ENCODE peak calls at places on chromosomes 4 and X, in ten cellular contexts. D is amygdala; B is heart right ventricle; G is lung; U is activated CD4-positive, alpha-beta memory T cell treated with anti-CD3 and anti-CD28 coated beads for 36 hours; Y is H54; W is AG04450; O is MCF 10A; K is nucleus accumbens; L is gastrocnemius medialis. I is an unnamed sample.

GRCh38 chr4:24477919-24478318 is 106.4 kb downstream of the DHX15 start:
- DNase-seq in D (no peak), U (no peak), K (no peak), O (peak), Y (no peak), G (no peak), W (peak), L (no peak), B (peak), I (peak)

GRCh38 chr4:99629962-99630554 is 27.6 kb downstream of the C4orf54 start:
- DNase-seq in D (no peak), Y (no peak), G (no peak), O (no peak), W (no peak), B (no peak), U (no peak), L (no peak), K (no peak), I (no peak)

GRCh38 chr4:42151568-42152506 is 618 bp downstream of the BEND4 start:
- DNase-seq in B (no peak), O (no peak), K (peak), U (peak), W (no peak), L (no peak), D (peak), Y (no peak), G (no peak), I (no peak)

GRCh38 chrX:72576161-72576896 is 3.7 kb upstream of the HDAC8 start:
- DNase-seq in B (no peak), G (no peak), K (no peak), O (peak), W (no peak), L (peak), D (no peak), U (no peak), Y (no peak), I (peak)

GRCh38 chrX:123357941-123358340 is 173.9 kb downstream of the GRIA3 start:
- DNase-seq in K (no peak), D (no peak), U (no peak), W (no peak), B (no peak), L (no peak), O (no peak), Y (no peak), G (no peak), I (no peak)

GRCh38 chr4:155419266-155419665 is 42.5 kb upstream of the MAP9 start:
- DNase-seq in U (no peak), G (no peak), K (no peak), W (peak), L (no peak), D (no peak), Y (no peak), B (no peak), O (peak), I (peak)

GRCh38 chr4:143215873-143216272 is 31.2 kb downstream of the USP38 start:
- DNase-seq in U (no peak), O (no peak), K (no peak), B (no peak), L (no peak), W (no peak), G (no peak), D (no peak), Y (no peak), I (no peak)

GRCh38 chr4:74549936-74550335 is 105.0 kb downstream of the AREG start:
- DNase-seq in L (no peak), K (no peak), W (peak), B (no peak), D (no peak), G (no peak), Y (no peak), U (no peak), O (no peak), I (no peak)

I was measured in H4.